ENCODE peak calls at places on chromosomes 16 and 17, in ten cellular contexts. E is A549; S is upper lobe of right lung; W is CD8-positive, alpha-beta memory T cell; H is fibroblast of the aortic adventitia; R is fibroblast of villous mesenchyme; F is DND-41; D is lower leg skin; C is left ventricle myocardium inferior; A is cardiac fibroblast. X is an unnamed sample.

GRCh38 chr17:56602292-56603130 is 9.0 kb downstream of the NOG start:
- DNase-seq in F (no peak), W (peak; percentile 79), C (no peak), E (no peak), D (no peak), S (no peak), A (no peak), H (no peak), R (no peak), X (no peak)

GRCh38 chr16:75653926-75654325 is 6.4 kb downstream of the TERF2IP start:
- DNase-seq in H (peak; percentile 77), E (no peak), C (no peak), S (no peak), A (peak; percentile 57), R (no peak), F (no peak), D (no peak), W (no peak), X (no peak)

GRCh38 chr17:13597723-13598347 is 3.9 kb downstream of the HS3ST3A1 start:
- DNase-seq in E (peak; percentile 59), H (peak; percentile 74), F (peak; percentile 41), S (no peak), R (peak; percentile 70), W (peak; percentile 31), D (no peak), A (peak; percentile 71), C (no peak), X (no peak)

GRCh38 chr17:16425698-16426659 is 10.6 kb downstream of the TRPV2 start:
- DNase-seq in C (no peak), S (no peak), A (no peak), W (no peak), F (no peak), E (no peak), H (no peak), D (no peak), R (peak; percentile 40), X (no peak)

GRCh38 chr17:36837616-36838272 is 99.5 kb upstream of the LHX1 start:
- DNase-seq in E (no peak), F (no peak), R (no peak), W (no peak), C (no peak), A (no peak), S (no peak), H (no peak), D (no peak), X (no peak)

GRCh38 chr17:47694018-47694817 is at the start of gene TBKBP1:
- DNase-seq in A (peak; percentile 25), D (no peak), R (peak; percentile 78), S (peak; percentile 77), E (peak; percentile 44), C (peak; percentile 47), H (peak; percentile 45), F (peak; percentile 82), W (peak; percentile 39), X (peak; percentile 40)

GRCh38 chr17:75610103-75610984 is 22.7 kb downstream of the MYO15B start:
- DNase-seq in H (no peak), C (no peak), S (no peak), W (no peak), R (no peak), F (no peak), D (no peak), A (no peak), E (peak; percentile 90), X (no peak)

GRCh38 chr16:86740817-86741799 is 162.8 kb downstream of the FOXL1 start:
- DNase-seq in F (no peak), C (peak; percentile 72), H (peak; percentile 76), W (no peak), R (peak; percentile 59), D (no peak), A (peak; percentile 96), E (peak; percentile 62), S (no peak), X (peak; percentile 64)

GRCh38 chr16:54936979-54937672 is 6.5 kb downstream of the IRX5 start:
- DNase-seq in H (peak; percentile 58), E (peak; percentile 54), S (peak; percentile 90), R (no peak), A (peak; percentile 62), W (no peak), C (no peak), D (peak; percentile 94), F (no peak), X (no peak)

GRCh38 chr16:54459509-54460235 is 173.1 kb upstream of the IRX3 start:
- DNase-seq in R (no peak), D (no peak), S (no peak), F (no peak), W (no peak), C (no peak), E (no peak), H (peak; percentile 62), A (no peak), X (no peak)

GRCh38 chr17:2222901-2223616 is 80.5 kb downstream of the SMG6 start:
- DNase-seq in E (no peak), F (no peak), S (no peak), W (peak; percentile 11), A (peak; percentile 74), R (peak; percentile 97), H (peak; percentile 95), C (peak; percentile 75), D (peak; percentile 89), X (peak; percentile 87)
- H3K4me3 ChIP-seq in E (no peak overlapping the region), F (no peak overlapping the region), S (no peak overlapping the region), W (no peak overlapping the region), A (no peak overlapping the region), R (no peak overlapping the region), H (no peak overlapping the region), C (no peak overlapping the region), D (no peak overlapping the region), X (no peak overlapping the region)

GRCh38 chr16:1989209-1989825 is 453 bp upstream of the SYNGR3 start:
- DNase-seq in F (no peak), E (no peak), W (no peak), D (no peak), A (no peak), C (no peak), R (no peak), H (no peak), S (no peak), X (no peak)
- H3K4me3 ChIP-seq in F (no peak overlapping the region), E (peak overlapping the region; percentile 56), W (no peak overlapping the region), D (no peak overlapping the region), A (no peak overlapping the region), C (no peak overlapping the region), R (no peak overlapping the region), H (no peak overlapping the region), S (no peak overlapping the region), X (no peak overlapping the region)

GRCh38 chr17:15377200-15377599 is 35.8 kb upstream of the TEKT3 start:
- DNase-seq in F (no peak), C (no peak), W (no peak), R (peak; percentile 43), E (no peak), S (no peak), D (no peak), A (peak; percentile 81), H (peak; percentile 76), X (no peak)

GRCh38 chr17:15379659-15380058 is 38.3 kb upstream of the TEKT3 start:
- DNase-seq in F (no peak), C (no peak), E (no peak), A (no peak), R (no peak), D (no peak), H (no peak), W (no peak), S (no peak), X (no peak)

GRCh38 chr17:15380447-15380846 is 39.0 kb upstream of the TEKT3 start:
- DNase-seq in C (no peak), H (no peak), E (no peak), D (no peak), W (no peak), A (no peak), S (no peak), R (no peak), F (no peak), X (no peak)

GRCh38 chr17:15378243-15378642 is 36.8 kb upstream of the TEKT3 start:
- DNase-seq in D (no peak), R (no peak), S (no peak), W (no peak), F (no peak), H (no peak), A (no peak), C (no peak), E (no peak), X (no peak)

DNA sequence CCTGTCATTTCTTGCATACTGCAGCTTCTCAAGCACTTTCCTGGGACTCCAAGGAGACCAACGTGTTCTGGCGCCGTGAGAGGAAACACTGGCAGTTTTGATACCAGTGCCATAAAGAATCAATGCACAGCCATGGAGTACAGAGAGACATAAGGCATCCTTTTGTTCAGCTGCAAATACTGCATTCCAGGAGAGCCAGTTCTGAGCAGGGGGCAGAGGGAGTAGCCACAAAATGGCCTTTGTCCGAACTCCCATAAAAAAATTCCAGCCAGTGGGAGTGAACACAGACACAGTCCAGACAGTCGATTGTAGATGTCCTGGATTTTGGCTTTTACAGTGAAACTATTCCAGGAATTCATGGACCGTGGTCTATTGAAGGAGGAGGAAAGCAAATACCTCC is 36.2 kb upstream of the TEKT3 start:
- DNase-seq in E (no peak), C (no peak), S (no peak), R (peak; percentile 73), H (peak; percentile 78), W (no peak), F (no peak), D (no peak), A (peak; percentile 14), X (no peak)
- H3K4me3 ChIP-seq in E (no peak overlapping the region), C (no peak overlapping the region), S (no peak overlapping the region), R (peak overlapping the region; percentile 27), H (peak overlapping the region; percentile 32), W (no peak overlapping the region), F (no peak overlapping the region), D (no peak overlapping the region), A (no peak overlapping the region), X (no peak overlapping the region)

GRCh38 chr16:57261806-57262205 is 16.7 kb downstream of the ARL2BP start:
- DNase-seq in E (no peak), W (no peak), S (peak; percentile 33), F (no peak), A (no peak), H (no peak), D (no peak), C (no peak), R (no peak), X (no peak)
- H3K4me3 ChIP-seq in E (no peak overlapping the region), W (no peak overlapping the region), S (no peak overlapping the region), F (no peak overlapping the region), A (no peak overlapping the region), H (no peak overlapping the region), D (no peak overlapping the region), C (no peak overlapping the region), R (no peak overlapping the region), X (no peak overlapping the region)